ENCODE peak calls at places on chromosome 20, in eight cellular contexts. M, G, E, J, T, F, Z and R are unnamed samples.

GRCh38 chr20:37522258-37523011 is 1.4 kb downstream of the NNAT start:
- DNase-seq in F (no peak), T (no peak), E (no peak), M (peak; percentile 49), Z (no peak), J (no peak), G (peak; percentile 42), R (no peak)

GRCh38 chr20:32261644-32262043 is 15.8 kb upstream of the KIF3B start:
- DNase-seq in E (no peak), T (no peak), Z (no peak), F (no peak), J (no peak), M (no peak), G (no peak), R (no peak)

GRCh38 chr20:49584418-49585382 is 16.8 kb upstream of the PTGIS start:
- DNase-seq in Z (no peak), F (peak; percentile 30), E (no peak), G (peak; percentile 69), T (no peak), J (no peak), M (peak; percentile 43), R (no peak)

GRCh38 chr20:63247678-63248228 is 6.5 kb downstream of the NKAIN4 start:
- DNase-seq in G (no peak), F (no peak), E (no peak), Z (no peak), T (no peak), M (no peak), J (no peak), R (no peak)

GRCh38 chr20:57439432-57439831 is 48.2 kb downstream of the RBM38 start:
- DNase-seq in M (no peak), F (peak; percentile 73), Z (peak; percentile 91), E (no peak), J (no peak), T (no peak), G (no peak), R (no peak)

GRCh38 chr20:48385527-48385926 is 442.3 kb downstream of the PREX1 start:
- DNase-seq in F (no peak), E (no peak), J (no peak), M (no peak), T (no peak), Z (no peak), G (no peak), R (no peak)

GRCh38 chr20:18654448-18654773 is 66.6 kb downstream of the DTD1 start:
- DNase-seq in F (no peak), E (no peak), G (no peak), Z (no peak), M (no peak), T (no peak), J (no peak), R (no peak)

GRCh38 chr20:39222102-39222501 is 260.0 kb downstream of the DHX35 start:
- DNase-seq in T (no peak), Z (no peak), M (no peak), G (no peak), E (no peak), J (no peak), F (no peak), R (no peak)

GRCh38 chr20:33433465-33433864 is 10.1 kb downstream of the SNTA1 start:
- DNase-seq in F (no peak), E (no peak), Z (no peak), T (no peak), G (no peak), J (no peak), M (peak; percentile 56), R (peak; percentile 81)

GRCh38 chr20:41247523-41248370 is 69.8 kb downstream of the ZHX3 start:
- DNase-seq in Z (no peak), F (no peak), E (no peak), G (no peak), T (no peak), J (no peak), M (no peak), R (no peak)

GRCh38 chr20:14672066-14672465 is 334.7 kb upstream of the FLRT3 start:
- DNase-seq in F (no peak), G (no peak), Z (no peak), T (no peak), J (no peak), M (peak; percentile 22), E (no peak), R (no peak)

GRCh38 chr20:8757146-8757545 is 311.7 kb upstream of the PLCB4 start:
- DNase-seq in T (no peak), E (no peak), M (peak; percentile 91), J (no peak), G (peak; percentile 79), F (peak; percentile 31), Z (no peak), R (peak; percentile 72)